ENCODE peak calls at places on chromosome 9, in nine cellular contexts. M, W, A, N, I, L, O, E and G are unnamed samples.

GRCh38 chr9:125761685-125762084 is 14.5 kb downstream of the PBX3 start:
- DNase-seq in M (no peak), W (no peak), A (no peak), N (no peak), I (no peak), L (no peak), O (no peak), E (no peak), G (no peak)

GRCh38 chr9:16206560-16206959 is 653.7 kb downstream of the CCDC171 start:
- DNase-seq in M (no peak), W (no peak), A (no peak), N (no peak), I (no peak), L (no peak), O (no peak), E (no peak), G (no peak)

GRCh38 chr9:35791321-35791921 is at the start of gene NPR2:
- DNase-seq in M (peak), W (peak), A (no peak), N (peak), I (no peak), L (no peak), O (no peak), E (no peak), G (peak)

GRCh38 chr9:111730937-111731567 is 63.7 kb downstream of the SHOC1 start:
- DNase-seq in M (no peak), W (no peak), A (no peak), N (no peak), I (no peak), L (no peak), O (no peak), E (no peak), G (no peak)

GRCh38 chr9:124256517-124257069 is 1.2 kb upstream of the NEK6 start:
- DNase-seq in M (no peak), W (no peak), A (no peak), N (no peak), I (no peak), L (peak), O (peak), E (no peak), G (no peak)

GRCh38 chr9:129623331-129623730 is 2.4 kb upstream of the C9orf50 start:
- DNase-seq in M (no peak), W (no peak), A (no peak), N (no peak), I (no peak), L (no peak), O (no peak), E (no peak), G (no peak)

GRCh38 chr9:27470291-27470805 is 53.7 kb upstream of the IFNK start:
- DNase-seq in M (no peak), W (no peak), A (no peak), N (peak), I (no peak), L (no peak), O (no peak), E (no peak), G (no peak)

GRCh38 chr9:119284587-119285337 is 84.5 kb downstream of the BRINP1 start:
- DNase-seq in M (no peak), W (no peak), A (no peak), N (no peak), I (no peak), L (no peak), O (no peak), E (no peak), G (no peak)

GRCh38 chr9:84121991-84122523 is 141.5 kb downstream of the RMI1 start:
- DNase-seq in M (no peak), W (no peak), A (no peak), N (no peak), I (no peak), L (no peak), O (no peak), E (no peak), G (no peak)

GRCh38 chr9:121871431-121872025 is 220.1 kb downstream of the DAB2IP start:
- DNase-seq in M (no peak), W (no peak), A (no peak), N (no peak), I (no peak), L (no peak), O (no peak), E (peak), G (no peak)

GRCh38 chr9:14413811-14414210 is 99.9 kb upstream of the NFIB start:
- DNase-seq in M (no peak), W (no peak), A (no peak), N (no peak), I (no peak), L (no peak), O (no peak), E (no peak), G (no peak)

GRCh38 chr9:127557466-127557869 is 54.6 kb upstream of the STXBP1 start:
- DNase-seq in M (no peak), W (peak), A (no peak), N (peak), I (no peak), L (no peak), O (no peak), E (peak), G (no peak)